ENCODE peak calls at places on chromosomes 5 and 9, in six cellular contexts. T is CD8-positive, alpha-beta T cell; D is OCI-LY7; R is GM04504; M is Caco-2; B is NCI-H460. N is an unnamed sample.

GRCh38 chr9:36772449-36773370 is 200.0 kb downstream of the MELK start:
- DNase-seq in T (no peak), M (peak; percentile 47), B (no peak), R (no peak), D (no peak), N (peak; percentile 41)

GRCh38 chr5:128407956-128408355 is 130.1 kb downstream of the FBN2 start:
- DNase-seq in R (no peak), D (no peak), B (no peak), M (no peak), T (no peak), N (no peak)

GRCh38 chr5:171893290-171893890 is 107.8 kb downstream of the SMIM23 start:
- DNase-seq in T (no peak), D (no peak), R (peak; percentile 42), B (no peak), M (no peak), N (no peak)

GRCh38 chr9:111730937-111731567 is 63.7 kb downstream of the SHOC1 start:
- DNase-seq in R (no peak), B (no peak), T (no peak), M (no peak), D (no peak), N (no peak)

GRCh38 chr5:9533096-9533495 is 12.8 kb downstream of the SEMA5A start:
- DNase-seq in T (no peak), R (no peak), D (no peak), B (no peak), M (no peak), N (no peak)

GRCh38 chr9:35646583-35647265 is 4.0 kb downstream of the SIT1 start:
- DNase-seq in T (peak; percentile 90), B (peak; percentile 77), D (peak; percentile 93), M (peak; percentile 97), R (no peak), N (peak; percentile 91)

GRCh38 chr5:156683509-156683908 is 166.6 kb upstream of the PPP1R2B start:
- DNase-seq in B (no peak), M (no peak), T (no peak), R (no peak), D (no peak), N (no peak)

GRCh38 chr5:73399761-73400160 is 48.8 kb downstream of the FOXD1 start:
- DNase-seq in M (no peak), B (no peak), R (no peak), D (no peak), T (no peak), N (no peak)

GRCh38 chr5:136011427-136012001 is 17.3 kb upstream of the TGFBI start:
- DNase-seq in M (no peak), T (no peak), D (no peak), R (peak; percentile 70), B (peak; percentile 51), N (no peak)

GRCh38 chr9:128282500-128282899 is 6.4 kb downstream of the SWI5 start:
- DNase-seq in R (no peak), D (no peak), M (no peak), B (no peak), T (no peak), N (no peak)

GRCh38 chr9:36987891-36988290 is 46.2 kb downstream of the PAX5 start:
- DNase-seq in D (no peak), T (no peak), R (no peak), M (no peak), B (no peak), N (no peak)

GRCh38 chr9:122394265-122395242 is 23.7 kb downstream of the PTGS1 start:
- DNase-seq in M (no peak), R (peak; percentile 76), B (no peak), T (no peak), D (no peak), N (no peak)

N was measured in HuH-7.